ENCODE peak calls at places on chromosomes 16 and 17, in six cellular contexts. Y is SJSA1; A is transverse colon; F is neural progenitor cell; G is CD8-positive, alpha-beta T cell; Q is A549. O is an unnamed sample. For H3K4me1, the result is how much of the 10 kb centered on the place peaks cover.

GRCh38 chr16:56637814-56638750 is at the start of gene MT1A:
- DNase-seq in Y (no peak), A (peak), F (peak), G (no peak), Q (peak), O (peak)

GRCh38 chr16:2474877-2475412 is at the start of gene TBC1D24:
- DNase-seq in Y (peak), A (peak), F (peak), G (peak), Q (peak), O (peak)

GRCh38 chr17:44214896-44215295 is 4.6 kb downstream of the UBTF start:
- DNase-seq in Y (no peak), A (no peak), F (no peak), G (no peak), Q (no peak), O (no peak)

GRCh38 chr16:86567701-86568571 is 1.3 kb downstream of the FOXC2 start:
- DNase-seq in Y (no peak), A (no peak), F (peak), G (no peak), Q (no peak), O (no peak)

GRCh38 chr16:51095114-51095872 is 55.8 kb downstream of the SALL1 start:
- DNase-seq in Y (no peak), A (no peak), F (peak), G (no peak), Q (no peak), O (no peak)

GRCh38 chr17:73770849-73771229 is 126.6 kb upstream of the SDK2 start:
- DNase-seq in Y (no peak), A (no peak), F (no peak), G (no peak), Q (no peak), O (no peak)

GRCh38 chr16:10121496-10121895 is 60.7 kb downstream of the GRIN2A start:
- DNase-seq in Y (no peak), A (no peak), F (no peak), G (no peak), Q (no peak), O (no peak)

GRCh38 chr17:14205992-14206461 is 30.6 kb downstream of the CDRT15 start:
- DNase-seq in Y (no peak), A (peak), F (no peak), G (peak), Q (no peak), O (peak)

GRCh38 chr17:57114085-57114673 is 29.1 kb downstream of the AKAP1 start:
- DNase-seq in Y (peak), A (peak), F (peak), G (peak), Q (peak), O (no peak)

GRCh38 chr16:51640196-51640595 is 489.1 kb upstream of the SALL1 start:
- DNase-seq in Y (no peak), A (no peak), F (no peak), G (no peak), Q (no peak), O (no peak)

GRCh38 chr17:4054446-4054845 is 88.4 kb downstream of the ZZEF1 start:
- DNase-seq in Y (no peak), A (no peak), F (no peak), G (no peak), Q (no peak), O (no peak)

GRCh38 chr17:2580156-2580555 is 13.3 kb upstream of the PAFAH1B1 start:
- DNase-seq in Y (no peak), A (no peak), F (peak), G (no peak), Q (no peak), O (no peak)

DNA sequence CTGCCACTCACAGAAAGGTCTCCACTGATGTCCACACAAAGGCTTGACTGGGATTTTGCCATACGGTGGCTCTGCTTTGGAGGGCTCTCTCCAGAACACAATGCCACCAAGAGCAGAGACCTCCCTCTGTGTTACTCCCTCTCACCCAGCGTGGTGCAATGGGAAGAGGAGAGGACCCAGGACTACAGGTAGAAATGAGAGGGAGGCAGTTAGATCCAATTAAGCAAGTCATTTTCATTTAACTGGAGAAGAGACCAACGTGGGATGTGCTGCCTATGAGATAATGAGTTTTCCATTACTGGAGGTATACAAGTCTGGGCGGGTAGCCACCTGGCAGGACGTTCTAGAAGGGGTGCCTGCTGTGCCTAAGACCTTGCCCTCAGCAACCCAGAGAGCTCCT is 34.2 kb downstream of the TOM1L2 start:
- DNase-seq in Y (no peak), A (no peak), F (no peak), G (no peak), Q (no peak), O (no peak)
- H3K4me1 ChIP-seq in Y (half or more), A (half or more), F (under half), G (under half), Q (half or more), O (half or more)

GRCh38 chr16:49838361-49838638 is 17.6 kb downstream of the ZNF423 start:
- DNase-seq in Y (no peak), A (no peak), F (no peak), G (no peak), Q (no peak), O (no peak)

GRCh38 chr16:49836668-49837067 is 19.2 kb downstream of the ZNF423 start:
- DNase-seq in Y (no peak), A (no peak), F (no peak), G (no peak), Q (no peak), O (no peak)

GRCh38 chr16:49838639-49839461 is 17.1 kb downstream of the ZNF423 start:
- DNase-seq in Y (no peak), A (no peak), F (peak), G (no peak), Q (no peak), O (no peak)

GRCh38 chr16:49836218-49836617 is 19.7 kb downstream of the ZNF423 start:
- DNase-seq in Y (no peak), A (no peak), F (no peak), G (no peak), Q (no peak), O (no peak)

GRCh38 chr16:49837673-49838360 is 18.1 kb downstream of the ZNF423 start:
- DNase-seq in Y (no peak), A (no peak), F (no peak), G (no peak), Q (no peak), O (no peak)
- H3K4me3 ChIP-seq in Y (no peak), A (no peak), F (peak), G (no peak), Q (no peak), O (no peak)

DNA sequence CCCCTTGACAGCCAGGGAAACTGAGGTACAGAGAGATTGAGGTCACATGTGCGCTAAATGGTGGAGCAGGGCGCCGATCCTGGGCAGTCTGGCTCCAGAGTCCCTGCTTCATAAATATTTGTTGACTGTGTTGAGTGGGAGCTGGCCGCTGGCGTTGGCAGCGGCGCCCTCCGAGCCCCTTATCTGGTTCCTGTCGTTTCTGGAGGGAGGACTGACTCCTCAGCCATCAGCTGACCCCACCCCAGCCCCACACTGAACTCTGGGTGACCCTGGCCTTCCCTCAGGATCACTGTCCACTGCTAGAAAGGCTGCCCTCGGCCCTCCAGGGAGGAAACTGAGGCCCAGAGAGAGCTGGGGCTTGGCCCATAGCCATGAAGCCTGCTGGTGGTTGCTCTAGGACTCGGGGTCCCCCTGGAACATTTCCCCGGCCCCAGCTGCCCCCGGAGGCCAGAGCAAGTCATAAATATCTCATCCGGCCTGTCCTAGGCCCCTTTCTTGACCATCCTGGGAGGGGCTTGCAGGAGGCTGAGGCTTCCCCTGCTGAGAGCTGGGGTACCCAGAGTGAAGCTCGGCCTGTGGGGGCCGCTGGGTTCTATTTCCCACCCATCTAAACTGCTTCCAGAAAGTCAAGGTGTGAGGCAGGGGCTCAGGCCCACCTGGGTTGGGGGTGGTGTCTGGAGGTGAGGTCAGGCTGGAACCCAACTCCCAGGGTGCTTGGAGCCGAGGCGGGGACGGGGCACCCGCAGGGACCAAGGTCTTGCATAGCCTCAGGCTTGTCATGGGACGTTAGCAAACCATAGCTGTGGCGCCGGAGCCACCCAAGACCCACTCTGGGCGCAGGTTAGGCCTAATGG is 51.6 kb upstream of the GSE1 start:
- DNase-seq in Y (no peak), A (no peak), F (no peak), G (no peak), Q (no peak), O (no peak)
- H3K4me1 ChIP-seq in Y (under half), A (half or more), F (under half), G (under half), Q (under half), O (half or more)

GRCh38 chr16:24822542-24822941 is 23.2 kb upstream of the SLC5A11 start:
- DNase-seq in Y (no peak), A (no peak), F (no peak), G (no peak), Q (no peak), O (no peak)

GRCh38 chr16:24820522-24820921 is 25.2 kb upstream of the SLC5A11 start:
- DNase-seq in Y (no peak), A (no peak), F (no peak), G (no peak), Q (no peak), O (no peak)

GRCh38 chr16:24819462-24820040 is 26.2 kb upstream of the SLC5A11 start:
- DNase-seq in Y (no peak), A (no peak), F (no peak), G (no peak), Q (no peak), O (no peak)

GRCh38 chr16:24822974-24823373 is 22.8 kb upstream of the SLC5A11 start:
- DNase-seq in Y (no peak), A (no peak), F (no peak), G (no peak), Q (no peak), O (no peak)

GRCh38 chr16:24821129-24821528 is 24.6 kb upstream of the SLC5A11 start:
- DNase-seq in Y (no peak), A (no peak), F (no peak), G (no peak), Q (no peak), O (no peak)
- H3K4me3 ChIP-seq in Y (no peak), A (no peak), F (no peak), G (no peak), Q (no peak), O (no peak)

DNA sequence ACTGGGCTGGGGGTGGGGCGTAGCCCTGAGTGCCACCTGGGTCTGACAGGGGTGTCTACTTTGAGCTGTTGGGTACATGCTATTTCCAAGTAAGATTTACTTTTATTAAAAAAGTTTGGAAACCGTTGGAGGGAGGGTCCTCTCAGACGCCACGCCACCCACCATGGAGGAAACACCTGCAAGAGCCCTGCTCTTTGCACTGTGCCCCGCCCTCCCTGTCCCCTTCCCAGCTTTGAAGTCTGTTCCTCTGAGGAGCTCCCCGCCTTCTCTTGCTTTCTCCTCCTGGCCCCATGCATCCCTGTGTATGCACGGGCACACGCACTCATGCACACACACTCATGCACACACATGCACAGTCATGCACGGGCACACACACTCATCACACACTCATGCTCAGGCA is 15.5 kb downstream of the ADGRG1 start:
- DNase-seq in Y (no peak), A (no peak), F (no peak), G (no peak), Q (no peak), O (no peak)
- H3K4me1 ChIP-seq in Y (under half), A (under half), F (under half), G (under half), Q (half or more), O (under half)

DNA sequence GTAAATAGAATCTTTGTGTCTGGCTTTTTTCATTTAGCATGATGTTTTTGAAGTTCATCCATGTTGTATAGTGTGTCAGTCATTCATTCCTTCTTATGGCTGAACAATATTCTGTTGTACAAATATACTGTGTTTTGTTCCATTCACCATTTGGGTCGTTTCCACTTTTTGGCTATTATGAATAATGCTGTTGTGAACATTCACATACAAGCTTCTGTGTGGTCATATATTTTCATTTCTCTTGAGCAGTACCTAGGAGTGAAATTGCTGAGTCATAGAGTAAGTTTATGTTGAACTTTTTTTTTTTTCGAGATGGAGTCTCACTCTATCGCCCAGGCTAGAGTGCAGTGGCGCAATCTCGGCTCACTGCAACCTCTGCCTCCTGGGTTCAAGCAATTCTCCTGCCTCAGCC is 32.3 kb upstream of the TAOK1 start:
- DNase-seq in Y (no peak), A (no peak), F (no peak), G (no peak), Q (no peak), O (no peak)
- H3K4me3 ChIP-seq in Y (no peak), A (no peak), F (no peak), G (no peak), Q (no peak), O (no peak)

GRCh38 chr17:30956764-30957374 is 14.0 kb upstream of the RNF135 start:
- DNase-seq in Y (no peak), A (no peak), F (peak), G (no peak), Q (no peak), O (peak)

GRCh38 chr17:30958187-30958586 is 12.7 kb upstream of the RNF135 start:
- DNase-seq in Y (no peak), A (no peak), F (no peak), G (no peak), Q (no peak), O (peak)

GRCh38 chr17:30964878-30965277 is 6.0 kb upstream of the RNF135 start:
- DNase-seq in Y (peak), A (no peak), F (no peak), G (no peak), Q (no peak), O (no peak)

GRCh38 chr17:30957741-30958140 is 13.1 kb upstream of the RNF135 start:
- DNase-seq in Y (no peak), A (no peak), F (no peak), G (no peak), Q (no peak), O (peak)

GRCh38 chr17:30961213-30962188 is 9.3 kb upstream of the RNF135 start:
- DNase-seq in Y (peak), A (no peak), F (peak), G (no peak), Q (peak), O (no peak)
- H3K4me1 ChIP-seq in Y (under half), A (under half), F (under half), G (under half), Q (under half), O (under half)

O was measured in upper lobe of right lung.